ENCODE peak calls at places on chromosome 20, in four cellular contexts. One of them, this sample, is unnamed.

GRCh38 chr20:39853664-39854063 is 835.4 kb downstream of the MAFB start:
- DNase-seq in kidney epithelial cell: peak; percentile 64
- DNase-seq in lower lobe of right lung: no peak
- DNase-seq in AG10803: peak; percentile 87
- DNase-seq in this sample: peak; percentile 95

GRCh38 chr20:57748601-57749130 is 38.9 kb upstream of the PMEPA1 start:
- DNase-seq in kidney epithelial cell: peak; percentile 91
- DNase-seq in lower lobe of right lung: peak; percentile 74
- DNase-seq in AG10803: peak; percentile 79
- DNase-seq in this sample: peak; percentile 94

GRCh38 chr20:63309261-63310071 is 16.5 kb downstream of the COL20A1 start:
- DNase-seq in kidney epithelial cell: no peak
- DNase-seq in lower lobe of right lung: no peak
- DNase-seq in AG10803: peak; percentile 9
- DNase-seq in this sample: peak; percentile 47

GRCh38 chr20:37615507-37616425 is 78.1 kb upstream of the CTNNBL1 start:
- DNase-seq in kidney epithelial cell: no peak
- DNase-seq in lower lobe of right lung: no peak
- DNase-seq in AG10803: peak; percentile 4
- DNase-seq in this sample: no peak

GRCh38 chr20:35985789-35986188 is 17.4 kb downstream of the CNBD2 start:
- DNase-seq in kidney epithelial cell: no peak
- DNase-seq in lower lobe of right lung: no peak
- DNase-seq in AG10803: no peak
- DNase-seq in this sample: no peak

GRCh38 chr20:6632187-6632586 is 135.3 kb upstream of the BMP2 start:
- DNase-seq in kidney epithelial cell: no peak
- DNase-seq in lower lobe of right lung: no peak
- DNase-seq in AG10803: peak; percentile 37
- DNase-seq in this sample: peak; percentile 75

GRCh38 chr20:14191559-14191958 is 145.9 kb downstream of the FLRT3 start:
- DNase-seq in kidney epithelial cell: no peak
- DNase-seq in lower lobe of right lung: no peak
- DNase-seq in AG10803: no peak
- DNase-seq in this sample: no peak

GRCh38 chr20:5400164-5400762 is 83.5 kb upstream of the PROKR2 start:
- DNase-seq in kidney epithelial cell: no peak
- DNase-seq in lower lobe of right lung: no peak
- DNase-seq in AG10803: peak; percentile 3
- DNase-seq in this sample: peak; percentile 69

GRCh38 chr20:50876063-50876685 is 55.1 kb downstream of the ADNP start:
- DNase-seq in kidney epithelial cell: no peak
- DNase-seq in lower lobe of right lung: no peak
- DNase-seq in AG10803: no peak
- DNase-seq in this sample: no peak

GRCh38 chr20:5168582-5169396 is 42.0 kb downstream of the CDS2 start:
- DNase-seq in kidney epithelial cell: no peak
- DNase-seq in lower lobe of right lung: no peak
- DNase-seq in AG10803: no peak
- DNase-seq in this sample: peak; percentile 47

GRCh38 chr20:33407796-33408195 is 6.5 kb upstream of the CDK5RAP1 start:
- DNase-seq in kidney epithelial cell: no peak
- DNase-seq in lower lobe of right lung: no peak
- DNase-seq in AG10803: no peak
- DNase-seq in this sample: no peak

GRCh38 chr20:48776306-48776705 is 51.5 kb downstream of the PREX1 start:
- DNase-seq in kidney epithelial cell: no peak
- DNase-seq in lower lobe of right lung: no peak
- DNase-seq in AG10803: peak; percentile 94
- DNase-seq in this sample: peak; percentile 91